ENCODE peak calls at places on chromosomes 6 and 20, in four cellular contexts. R is RPMI7951, M is posterior cingulate gyrus, F is iPS DF 19.7. V is an unnamed sample.

GRCh38 chr20:48822879-48823385 is 4.9 kb downstream of the PREX1 start:
- DNase-seq in R (no peak), M (no peak), F (no peak), V (no peak)

GRCh38 chr20:46305331-46305972 is 2.8 kb downstream of the CDH22 start:
- DNase-seq in R (no peak), M (no peak), F (no peak), V (no peak)

GRCh38 chr20:1107176-1107575 is 11.2 kb upstream of the PSMF1 start:
- DNase-seq in R (no peak), M (no peak), F (no peak), V (no peak)

GRCh38 chr6:54135665-54136370 is 24.6 kb downstream of the MLIP start:
- DNase-seq in R (peak; percentile 6), M (no peak), F (no peak), V (no peak)

GRCh38 chr20:50624351-50625016 is 66.9 kb downstream of the RIPOR3 start:
- DNase-seq in R (no peak), M (no peak), F (no peak), V (no peak)

GRCh38 chr20:52150440-52151258 is 40.9 kb downstream of the ZFP64 start:
- DNase-seq in R (peak; percentile 58), M (no peak), F (no peak), V (peak; percentile 29)

GRCh38 chr20:3553663-3554062 is 82.8 kb downstream of the ATRN start:
- DNase-seq in R (no peak), M (no peak), F (no peak), V (no peak)

GRCh38 chr6:164109770-164110140 is 695.2 kb downstream of the QKI start:
- DNase-seq in R (no peak), M (no peak), F (no peak), V (no peak)

GRCh38 chr6:80460396-80460912 is 354.0 kb downstream of the BCKDHB start:
- DNase-seq in R (no peak), M (no peak), F (no peak), V (no peak)

GRCh38 chr20:32737371-32738223 is 5.7 kb downstream of the COMMD7 start:
- DNase-seq in R (peak; percentile 71), M (no peak), F (no peak), V (no peak)

GRCh38 chr6:70758883-70759282 is 91.2 kb downstream of the SMAP1 start:
- DNase-seq in R (no peak), M (no peak), F (no peak), V (no peak)

GRCh38 chr6:292506-293184 is 358 bp downstream of the DUSP22 start:
- DNase-seq in R (peak; percentile 51), M (no peak), F (no peak), V (no peak)

GRCh38 chr6:5150676-5151075 is 65.5 kb downstream of the PPP1R3G start:
- DNase-seq in R (no peak), M (no peak), F (no peak), V (no peak)

GRCh38 chr6:127192911-127193503 is 73.7 kb upstream of the RNF146 start:
- DNase-seq in R (no peak), M (no peak), F (no peak), V (no peak)

GRCh38 chr6:134253681-134254080 is 64.2 kb downstream of the SGK1 start:
- DNase-seq in R (peak; percentile 75), M (no peak), F (no peak), V (no peak)